ENCODE peak calls at places on chromosomes 6 and 20, in nine cellular contexts. I is nucleus accumbens; S is CD4-positive, CD25-positive, alpha-beta regulatory T cell; P is GM03348; A is aorta; U is foreskin keratinocyte; O is endothelial cell; K is lung; V is activated CD4-positive, CD25-positive, alpha-beta regulatory T cell. Q is an unnamed sample.

GRCh38 chr6:14190596-14191224 is 73.1 kb downstream of the CD83 start:
- DNase-seq in I (no peak), S (no peak), P (no peak), A (no peak), U (no peak), O (no peak), K (no peak), V (no peak), Q (no peak)

GRCh38 chr6:170085475-170086401 is 205.1 kb downstream of the DLL1 start:
- DNase-seq in I (no peak), S (no peak), P (no peak), A (peak), U (no peak), O (no peak), K (no peak), V (no peak), Q (no peak)

GRCh38 chr6:117328005-117328389 is 62.6 kb downstream of the VGLL2 start:
- DNase-seq in I (no peak), S (no peak), P (no peak), A (no peak), U (no peak), O (no peak), K (no peak), V (no peak), Q (no peak)

GRCh38 chr20:58228484-58229197 is at the start of gene ANKRD60:
- DNase-seq in I (peak), S (peak), P (peak), A (no peak), U (no peak), O (peak), K (no peak), V (no peak), Q (no peak)

GRCh38 chr6:17585766-17586502 is 14.2 kb upstream of the FAM8A1 start:
- DNase-seq in I (no peak), S (no peak), P (no peak), A (no peak), U (peak), O (no peak), K (peak), V (no peak), Q (no peak)

GRCh38 chr6:49326337-49326736 is 136.7 kb downstream of the MMUT start:
- DNase-seq in I (no peak), S (no peak), P (peak), A (no peak), U (peak), O (no peak), K (no peak), V (no peak), Q (peak)

GRCh38 chr6:25122001-25122400 is 157.2 kb upstream of the CARMIL1 start:
- DNase-seq in I (no peak), S (no peak), P (peak), A (no peak), U (no peak), O (no peak), K (no peak), V (no peak), Q (no peak)

GRCh38 chr20:10619427-10619826 is 54.4 kb downstream of the JAG1 start:
- DNase-seq in I (no peak), S (no peak), P (peak), A (no peak), U (peak), O (no peak), K (no peak), V (no peak), Q (peak)

GRCh38 chr6:2733324-2733723 is 17.4 kb downstream of the MYLK4 start:
- DNase-seq in I (no peak), S (no peak), P (no peak), A (no peak), U (no peak), O (no peak), K (peak), V (peak), Q (no peak)

GRCh38 chr20:49586967-49587587 is 19.1 kb upstream of the PTGIS start:
- DNase-seq in I (no peak), S (no peak), P (peak), A (no peak), U (no peak), O (no peak), K (no peak), V (no peak), Q (no peak)